ENCODE peak calls at places on chromosomes 13 and 19, in four cellular contexts. D, Y, E and L are unnamed samples.

GRCh38 chr19:11420894-11421606 is 1.9 kb upstream of the RGL3 start:
- DNase-seq in D (no peak), E (no peak), Y (peak), L (peak)

GRCh38 chr19:31698352-31698751 is 349.1 kb upstream of the TSHZ3 start:
- DNase-seq in D (no peak), Y (no peak), E (no peak), L (no peak)

GRCh38 chr13:29923554-29924481 is 73.4 kb upstream of the UBL3 start:
- DNase-seq in D (peak), Y (peak), E (peak), L (peak)

GRCh38 chr19:50658438-50659317 is 9.4 kb downstream of the C19orf81 start:
- DNase-seq in Y (peak), E (peak), D (peak), L (peak)

GRCh38 chr19:44024900-44025216 is 321 bp upstream of the ZNF222 start:
- DNase-seq in D (no peak), Y (no peak), E (no peak), L (no peak)

GRCh38 chr13:92734068-92734467 is 492.5 kb upstream of the GPC6 start:
- DNase-seq in D (no peak), E (no peak), Y (no peak), L (no peak)

GRCh38 chr19:14519860-14520407 is 1.7 kb upstream of the DNAJB1 start:
- DNase-seq in E (no peak), Y (no peak), D (peak), L (no peak)

GRCh38 chr19:50422397-50423278 is 3.9 kb downstream of the SPIB start:
- DNase-seq in D (no peak), E (no peak), Y (no peak), L (no peak)